ENCODE peak calls at places on chromosomes 6 and 20, in five cellular contexts. U is heart right ventricle, X is heart left ventricle, N is fibroblast of mammary gland, Y is CD14-positive monocyte. I is an unnamed sample.
A peak's percentile ranks its signal among the peaks of the same experiment; 100 is the strongest.

GRCh38 chr20:63641146-63641791 is 12.0 kb downstream of the STMN3 start:
- DNase-seq in U (no peak), X (no peak), Y (no peak), N (peak; percentile 38), I (no peak)

GRCh38 chr6:166365221-166365620 is 17.5 kb downstream of the MPC1 start:
- DNase-seq in U (peak; percentile 41), Y (no peak), N (peak; percentile 53), X (peak; percentile 46), I (no peak)

GRCh38 chr20:52852695-52853094 is 119.5 kb upstream of the TSHZ2 start:
- DNase-seq in U (no peak), N (no peak), X (no peak), Y (no peak), I (no peak)

GRCh38 chr6:158718431-158719126 is 68.7 kb downstream of the SYTL3 start:
- DNase-seq in N (no peak), U (no peak), Y (no peak), X (no peak), I (peak; percentile 72)

GRCh38 chr6:86683132-86683908 is 254.0 kb upstream of the HTR1E start:
- DNase-seq in U (no peak), X (no peak), Y (no peak), N (no peak), I (no peak)

GRCh38 chr20:33668087-33668790 is 1.5 kb downstream of the ACTL10 start:
- DNase-seq in Y (peak; percentile 71), U (peak; percentile 76), N (no peak), X (peak; percentile 83), I (peak; percentile 93)

GRCh38 chr6:41325446-41326066 is 9.9 kb upstream of the NCR2 start:
- DNase-seq in N (no peak), X (no peak), U (no peak), Y (no peak), I (no peak)

GRCh38 chr6:13368716-13369115 is 40.4 kb upstream of the TBC1D7 start:
- DNase-seq in U (no peak), N (peak; percentile 53), Y (no peak), X (no peak), I (no peak)

GRCh38 chr6:75149696-75150095 is 56.2 kb downstream of the COL12A1 start:
- DNase-seq in X (peak; percentile 15), U (peak; percentile 22), Y (no peak), N (no peak), I (no peak)

GRCh38 chr6:12010635-12011275 is 1.4 kb upstream of the HIVEP1 start:
- DNase-seq in X (peak; percentile 80), Y (no peak), N (no peak), U (peak; percentile 84), I (peak; percentile 65)

GRCh38 chr6:80543598-80544181 is 437.2 kb downstream of the BCKDHB start:
- DNase-seq in N (peak; percentile 80), X (no peak), U (no peak), Y (no peak), I (no peak)

GRCh38 chr6:34151321-34152041 is 5.6 kb upstream of the GRM4 start:
- DNase-seq in N (no peak), X (no peak), Y (no peak), U (no peak), I (no peak)

GRCh38 chr6:24659547-24659946 is 7.2 kb downstream of the TDP2 start:
- DNase-seq in N (peak; percentile 34), X (no peak), U (no peak), Y (no peak), I (no peak)

GRCh38 chr20:25356294-25356933 is 34.2 kb downstream of the ABHD12 start:
- DNase-seq in Y (no peak), N (no peak), X (no peak), U (no peak), I (peak; percentile 80)

GRCh38 chr6:53926505-53926904 is 131.7 kb downstream of the LRRC1 start:
- DNase-seq in Y (no peak), N (peak; percentile 10), U (no peak), X (no peak), I (no peak)

GRCh38 chr20:25296094-25297093 is 48.5 kb downstream of the PYGB start:
- DNase-seq in N (peak; percentile 57), Y (no peak), U (no peak), X (no peak), I (peak; percentile 52)

GRCh38 chr20:51525241-51526104 is 17.0 kb downstream of the NFATC2 start:
- DNase-seq in U (peak; percentile 40), Y (peak; percentile 54), X (no peak), N (no peak), I (no peak)

GRCh38 chr6:18513253-18513798 is 126.2 kb downstream of the RNF144B start:
- DNase-seq in X (no peak), N (no peak), Y (no peak), U (no peak), I (no peak)

GRCh38 chr6:42610416-42610815 is 46.6 kb downstream of the UBR2 start:
- DNase-seq in Y (no peak), N (no peak), X (no peak), U (no peak), I (no peak)

GRCh38 chr6:33630014-33630413 is 8.9 kb downstream of the ITPR3 start:
- DNase-seq in U (no peak), X (no peak), Y (no peak), N (no peak), I (no peak)

GRCh38 chr6:36546664-36546957 is 668 bp downstream of the STK38 start:
- DNase-seq in X (no peak), N (no peak), U (no peak), Y (no peak), I (no peak)

GRCh38 chr6:7701212-7701834 is 24.6 kb upstream of the BMP6 start:
- DNase-seq in U (no peak), X (no peak), Y (peak; percentile 74), N (peak; percentile 38), I (no peak)

GRCh38 chr6:73176057-73176456 is 49.2 kb downstream of the KHDC1L start:
- DNase-seq in X (no peak), N (no peak), U (no peak), Y (no peak), I (no peak)

GRCh38 chr20:32152421-32153155 is 43.1 kb downstream of the TM9SF4 start:
- DNase-seq in Y (no peak), N (no peak), X (no peak), U (no peak), I (peak; percentile 7)

GRCh38 chr6:53216301-53216700 is 67.7 kb upstream of the GCM1 start:
- DNase-seq in N (no peak), Y (no peak), U (no peak), X (no peak), I (no peak)

GRCh38 chr20:11483697-11484096 is 434.0 kb upstream of the BTBD3 start:
- DNase-seq in U (no peak), N (no peak), X (no peak), Y (no peak), I (no peak)

GRCh38 chr20:11902264-11902663 is 15.4 kb upstream of the BTBD3 start:
- DNase-seq in N (peak; percentile 84), U (no peak), X (no peak), Y (no peak), I (no peak)

DNA sequence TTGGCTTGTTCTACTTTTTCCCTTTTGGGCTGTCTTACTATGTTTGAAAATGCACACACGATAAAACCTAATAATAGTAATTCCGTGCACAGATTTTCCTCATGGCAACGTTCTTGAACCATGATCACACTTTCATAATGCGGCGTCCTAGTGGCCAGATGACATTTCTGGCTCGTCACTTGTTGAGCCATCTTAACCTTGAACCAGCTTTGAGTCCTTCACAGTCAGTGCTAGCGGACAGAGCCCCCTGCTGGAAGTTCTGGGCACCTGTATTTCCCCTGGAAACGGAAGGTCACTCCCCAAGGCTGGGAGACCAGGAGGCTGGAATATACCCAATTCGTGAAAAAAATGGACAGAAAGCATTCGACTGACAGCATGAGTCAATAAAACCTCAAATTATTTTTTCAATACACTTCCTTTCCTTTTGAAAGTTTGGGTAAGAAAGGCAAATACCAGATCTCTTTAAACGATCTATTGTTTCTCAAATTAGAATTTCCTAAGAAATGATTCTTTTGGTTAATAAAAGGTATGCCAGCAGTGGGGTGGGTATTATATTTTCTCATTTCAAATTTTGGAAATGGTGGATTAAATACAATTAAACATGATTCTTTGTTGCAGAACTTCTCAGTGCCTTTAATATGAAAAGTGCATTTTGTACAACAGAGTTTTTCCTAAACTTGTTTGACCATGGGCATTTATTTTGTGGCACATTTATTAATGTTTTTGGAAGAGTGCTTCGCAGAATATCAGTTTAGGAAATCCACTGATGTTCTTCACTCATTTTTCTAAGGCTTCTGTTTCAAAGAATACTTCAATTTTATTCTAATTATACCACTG is 542.3 kb downstream of the QKI start:
- DNase-seq in Y (peak; percentile 74), N (peak; percentile 85), X (peak; percentile 86), U (peak; percentile 90), I (peak; percentile 84)
- TF ChIP-seq CTCF in Y (peak; percentile 89), N (peak; percentile 97), X (peak; percentile 96), U (peak; percentile 96), I (peak; percentile 91)

GRCh38 chr6:84691978-84692623 is 72.3 kb downstream of the TBX18 start:
- DNase-seq in U (no peak), Y (no peak), N (no peak), X (no peak), I (no peak)
- TF ChIP-seq CTCF in U (no peak), Y (no peak), N (no peak), X (no peak), I (no peak)

GRCh38 chr6:55954436-55954835 is 79.0 kb upstream of the BMP5 start:
- DNase-seq in U (no peak), Y (no peak), N (no peak), X (no peak), I (no peak)

GRCh38 chr6:55955684-55956083 is 80.3 kb upstream of the BMP5 start:
- DNase-seq in U (no peak), N (no peak), X (no peak), Y (no peak), I (no peak)

GRCh38 chr6:55957961-55958422 is 82.6 kb upstream of the BMP5 start:
- DNase-seq in N (peak; percentile 79), U (no peak), Y (no peak), X (no peak), I (no peak)

GRCh38 chr6:55950071-55950814 is 74.9 kb upstream of the BMP5 start:
- DNase-seq in Y (no peak), X (no peak), U (no peak), N (no peak), I (no peak)

GRCh38 chr6:55953384-55953783 is 78.0 kb upstream of the BMP5 start:
- DNase-seq in U (no peak), N (peak; percentile 82), X (no peak), Y (no peak), I (no peak)
- TF ChIP-seq CTCF in U (peak; percentile 30), N (peak; percentile 55), X (peak; percentile 52), Y (no peak), I (no peak)

DNA sequence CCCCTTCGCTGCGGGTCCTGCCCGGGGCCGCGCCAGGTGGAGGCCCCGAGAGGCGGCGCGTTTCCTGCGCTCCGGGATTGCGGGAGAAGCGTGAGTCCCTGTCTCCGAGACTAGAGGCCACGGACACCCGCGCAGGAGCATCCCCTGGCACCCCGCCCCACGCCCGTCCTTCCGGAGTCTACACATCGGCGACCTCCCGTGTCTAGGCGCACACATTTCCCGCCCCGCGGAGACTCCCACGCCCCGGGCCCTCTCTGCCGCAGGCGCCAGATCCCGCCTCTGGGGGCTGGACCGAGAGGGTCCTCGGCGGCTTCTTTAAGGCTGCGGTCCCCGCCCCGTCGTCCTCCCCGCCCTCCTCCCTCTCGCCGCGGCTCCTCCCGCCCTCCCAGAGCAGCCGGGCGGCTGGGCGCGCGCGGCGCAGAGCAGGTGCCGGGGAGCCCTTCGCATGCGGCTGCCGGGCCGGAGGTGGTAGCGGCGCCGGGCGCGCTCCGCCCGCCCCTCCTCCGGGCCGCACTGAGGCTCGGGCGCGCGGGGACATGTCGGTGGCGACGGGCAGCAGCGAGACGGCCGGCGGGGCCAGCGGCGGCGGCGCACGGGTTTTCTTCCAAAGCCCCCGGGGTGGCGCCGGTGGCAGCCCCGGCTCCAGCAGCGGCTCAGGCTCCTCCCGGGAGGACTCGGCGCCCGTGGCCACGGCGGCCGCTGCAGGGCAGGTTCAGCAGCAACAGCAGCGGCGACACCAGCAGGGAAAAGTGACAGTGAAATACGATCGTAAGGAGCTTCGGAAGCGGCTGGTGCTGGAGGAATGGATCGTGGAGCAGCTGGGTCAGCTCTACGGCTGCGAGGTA is at the start of gene PPP1R14C:
- DNase-seq in N (no peak), Y (no peak), X (peak; percentile 46), U (peak; percentile 20), I (peak; percentile 70)
- TF ChIP-seq CTCF in N (no peak), Y (no peak), X (no peak), U (no peak), I (no peak)